ENCODE peak calls at places on chromosomes 3 and 15, in five cellular contexts. L is OCI-LY7; X is heart right ventricle; W is CD8-positive, alpha-beta memory T cell; R is WERI-Rb-1. A is an unnamed sample.

GRCh38 chr15:60152386-60152785 is 148.3 kb downstream of the FOXB1 start:
- DNase-seq in X (no peak), W (no peak), L (no peak), R (no peak), A (no peak)

GRCh38 chr3:65210026-65210814 is 522.4 kb upstream of the ADAMTS9 start:
- DNase-seq in L (no peak), W (no peak), R (no peak), X (no peak), A (no peak)

GRCh38 chr3:53264718-53265117 is 8.9 kb upstream of the TKT start:
- DNase-seq in X (peak; percentile 69), R (no peak), L (no peak), W (no peak), A (no peak)

GRCh38 chr3:151372063-151372820 is 12.3 kb downstream of the P2RY12 start:
- DNase-seq in L (no peak), R (no peak), X (no peak), W (no peak), A (no peak)

GRCh38 chr15:77656294-77656693 is 23.6 kb upstream of the LINGO1 start:
- DNase-seq in W (no peak), R (no peak), L (no peak), X (no peak), A (no peak)

GRCh38 chr3:98846101-98846500 is 55.4 kb downstream of the DCBLD2 start:
- DNase-seq in L (no peak), W (no peak), R (no peak), X (no peak), A (no peak)

GRCh38 chr3:104359546-104359945 is 1007.2 kb upstream of the ALCAM start:
- DNase-seq in X (no peak), W (no peak), L (no peak), R (no peak), A (no peak)

GRCh38 chr3:134353171-134353825 is 20.9 kb downstream of the AMOTL2 start:
- DNase-seq in X (no peak), L (no peak), W (no peak), R (no peak), A (no peak)

GRCh38 chr3:161914703-161915102 is 418.1 kb downstream of the OTOL1 start:
- DNase-seq in X (peak; percentile 15), R (peak; percentile 78), W (no peak), L (no peak), A (no peak)

GRCh38 chr15:92165001-92165346 is 228.7 kb upstream of the ST8SIA2 start:
- DNase-seq in L (no peak), R (no peak), W (no peak), X (no peak), A (no peak)

GRCh38 chr3:58249358-58250092 is 11.9 kb downstream of the ABHD6 start:
- DNase-seq in L (no peak), W (no peak), R (peak; percentile 22), X (no peak), A (no peak)

GRCh38 chr3:117932441-117932840 is 1102.2 kb downstream of the IGSF11 start:
- DNase-seq in W (no peak), R (no peak), X (no peak), L (no peak), A (no peak)

GRCh38 chr3:35393916-35394315 is 245.4 kb upstream of the ARPP21 start:
- DNase-seq in X (no peak), R (no peak), L (no peak), W (no peak), A (no peak)

GRCh38 chr15:55654541-55654940 is 66.4 kb upstream of the PYGO1 start:
- DNase-seq in R (no peak), L (no peak), X (no peak), W (no peak), A (no peak)

GRCh38 chr3:14598143-14598569 is 53.4 kb upstream of the CCDC174 start:
- DNase-seq in L (peak; percentile 40), W (peak; percentile 47), X (no peak), R (no peak), A (peak; percentile 37)

GRCh38 chr3:14492948-14493881 is 46.9 kb downstream of the GRIP2 start:
- DNase-seq in X (no peak), R (no peak), L (no peak), W (no peak), A (no peak)

GRCh38 chr15:60419752-60420151 is 22.0 kb upstream of the ANXA2 start:
- DNase-seq in L (no peak), R (no peak), X (no peak), W (no peak), A (no peak)

GRCh38 chr3:18061737-18062136 is 319.3 kb upstream of the TBC1D5 start:
- DNase-seq in X (no peak), W (no peak), R (no peak), L (no peak), A (no peak)

GRCh38 chr3:13655074-13655913 is 106.4 kb downstream of the FBLN2 start:
- DNase-seq in W (peak; percentile 18), X (peak; percentile 29), L (no peak), R (peak; percentile 62), A (no peak)

GRCh38 chr15:33284336-33284735 is 26.4 kb upstream of the RYR3 start:
- DNase-seq in W (no peak), L (no peak), R (no peak), X (no peak), A (no peak)

GRCh38 chr3:127373701-127374625 is 86.1 kb upstream of the PRR20G start:
- DNase-seq in L (peak; percentile 18), W (no peak), R (peak; percentile 68), X (no peak), A (no peak)

DNA sequence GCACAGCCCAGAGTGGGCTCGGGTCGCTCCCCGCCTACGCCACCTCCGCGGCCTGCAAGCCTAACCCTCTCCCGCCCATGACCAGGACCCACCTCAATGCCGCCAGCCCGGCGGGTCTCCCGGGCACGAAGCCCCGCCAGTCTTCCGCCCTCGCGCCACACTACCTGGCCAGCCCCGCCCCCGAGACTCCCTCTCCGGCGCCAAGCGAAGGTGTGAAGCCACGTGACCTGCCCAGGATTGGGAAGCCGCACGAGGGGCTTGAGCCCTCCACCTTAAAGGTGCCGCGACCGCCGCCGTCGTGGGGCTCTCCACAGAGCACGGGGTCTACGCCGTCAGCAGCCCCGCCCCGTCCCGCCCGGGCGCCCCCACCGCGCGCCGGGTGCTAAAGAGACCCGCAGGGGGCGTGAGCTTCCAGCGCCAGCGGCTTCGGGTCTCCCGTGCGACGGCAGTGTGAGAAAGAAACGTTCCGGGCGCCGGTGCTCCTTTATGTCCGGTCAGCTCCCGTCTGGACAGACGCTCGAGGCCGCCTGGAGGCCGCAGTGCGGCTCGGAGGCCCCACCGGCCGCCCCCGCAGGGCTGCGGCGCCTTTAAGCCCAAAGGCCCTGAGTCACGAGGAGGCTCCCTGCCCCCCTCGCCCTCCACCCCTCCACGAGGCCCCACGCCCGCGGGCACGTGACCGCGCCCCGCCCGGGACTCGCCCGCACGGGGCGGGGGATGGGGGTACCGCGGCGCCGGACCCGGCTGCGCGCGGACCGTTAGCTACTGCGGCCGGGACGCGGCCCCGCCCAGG is at the start of gene CPEB1:
- DNase-seq in W (peak; percentile 59), X (peak; percentile 26), R (peak; percentile 65), L (no peak), A (peak; percentile 40)
- H3K27ac ChIP-seq in W (peak within 1 kb of the TSS; percentile 41), X (no peak within 1 kb of the TSS), R (peak within 1 kb of the TSS; percentile 74), L (no peak within 1 kb of the TSS), A (no peak within 1 kb of the TSS)

GRCh38 chr3:69248394-69248793 is 126.0 kb upstream of the LMOD3 start:
- DNase-seq in X (no peak), W (no peak), R (no peak), L (no peak), A (no peak)

GRCh38 chr3:69250014-69250413 is 127.6 kb upstream of the LMOD3 start:
- DNase-seq in L (no peak), X (peak; percentile 32), R (no peak), W (no peak), A (peak; percentile 42)

GRCh38 chr3:69251078-69251805 is 128.8 kb upstream of the LMOD3 start:
- DNase-seq in X (no peak), R (no peak), W (no peak), L (no peak), A (no peak)

GRCh38 chr3:69246612-69247011 is 124.2 kb upstream of the LMOD3 start:
- DNase-seq in L (no peak), X (no peak), W (no peak), R (no peak), A (no peak)

GRCh38 chr3:69249001-69249400 is 126.6 kb upstream of the LMOD3 start:
- DNase-seq in L (no peak), X (no peak), W (no peak), R (no peak), A (no peak)
- H3K27ac ChIP-seq in L (no peak overlapping the region), X (no peak overlapping the region), W (no peak overlapping the region), R (no peak overlapping the region), A (no peak overlapping the region)

DNA sequence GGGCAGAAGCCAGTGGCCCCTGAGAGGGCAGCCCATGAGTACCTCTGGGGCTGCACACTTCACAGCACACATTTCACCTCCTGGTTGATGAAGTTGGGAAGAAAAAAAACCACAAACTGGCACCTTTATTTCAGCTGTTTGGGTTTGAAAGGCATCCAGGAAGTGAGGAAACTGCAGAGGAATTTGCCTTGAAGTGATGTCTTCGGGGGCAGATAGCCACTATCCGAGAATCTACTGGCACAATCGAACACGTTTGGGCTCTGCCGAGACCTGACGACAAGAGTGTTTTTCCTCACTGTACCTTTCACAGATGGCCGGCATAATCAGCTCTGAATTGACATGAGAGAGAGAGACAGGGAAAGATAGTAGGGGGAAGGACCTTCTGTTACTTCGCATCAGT is 59.7 kb downstream of the LRIG1 start:
- DNase-seq in W (no peak), L (no peak), X (no peak), R (no peak), A (no peak)
- H3K27ac ChIP-seq in W (no peak overlapping the region), L (peak overlapping the region; percentile 50), X (peak overlapping the region; percentile 44), R (no peak overlapping the region), A (no peak overlapping the region)

GRCh38 chr15:63054985-63055384 is 12.4 kb downstream of the TPM1 start:
- DNase-seq in R (no peak), X (no peak), L (no peak), W (no peak), A (no peak)
- H3K27ac ChIP-seq in R (no peak overlapping the region), X (peak overlapping the region; percentile 48), L (no peak overlapping the region), W (no peak overlapping the region), A (no peak overlapping the region)

GRCh38 chr3:111901617-111902016 is 42.6 kb downstream of the PHLDB2 start:
- DNase-seq in L (no peak), R (no peak), X (no peak), W (no peak), A (no peak)

GRCh38 chr3:111902534-111902933 is 43.5 kb downstream of the PHLDB2 start:
- DNase-seq in W (no peak), L (no peak), X (no peak), R (no peak), A (no peak)

GRCh38 chr3:111904376-111905241 is 45.5 kb downstream of the PHLDB2 start:
- DNase-seq in R (no peak), L (no peak), W (no peak), X (no peak), A (no peak)

GRCh38 chr3:111899966-111900365 is 40.9 kb downstream of the PHLDB2 start:
- DNase-seq in X (no peak), L (no peak), R (no peak), W (no peak), A (no peak)

GRCh38 chr3:111903067-111903511 is 44.0 kb downstream of the PHLDB2 start:
- DNase-seq in L (no peak), X (no peak), R (no peak), W (no peak), A (no peak)
- H3K27ac ChIP-seq in L (no peak overlapping the region), X (no peak overlapping the region), R (no peak overlapping the region), W (no peak overlapping the region), A (no peak overlapping the region)

DNA sequence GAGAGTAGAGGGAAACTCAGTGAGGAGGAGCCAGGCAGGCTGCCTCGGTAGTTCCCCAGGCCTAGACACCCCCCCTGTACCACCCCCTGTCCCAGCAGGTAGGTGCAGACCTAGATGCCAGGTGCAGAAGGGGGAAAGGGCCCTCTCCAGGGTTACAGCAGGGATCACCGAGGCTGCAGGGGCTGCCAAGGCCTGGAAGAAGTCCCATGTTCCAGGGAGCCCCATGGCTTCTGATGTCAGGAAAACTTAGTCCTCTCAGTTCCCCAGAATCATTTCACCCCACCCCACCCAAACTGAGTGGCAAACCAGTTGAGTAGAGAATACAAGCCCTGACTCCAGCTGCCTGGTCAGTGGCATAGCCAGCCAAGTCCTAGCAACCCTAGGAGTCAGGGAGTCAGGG is 7.4 kb upstream of the SEMA3B start:
- DNase-seq in L (no peak), R (no peak), W (no peak), X (no peak), A (no peak)
- H3K27ac ChIP-seq in L (no peak overlapping the region), R (peak overlapping the region; percentile 99), W (peak overlapping the region; percentile 47), X (peak overlapping the region; percentile 94), A (no peak overlapping the region)

A was measured in CD4-positive, alpha-beta T cell.